ENCODE peak calls at places on chromosomes 16 and 17, in six cellular contexts. W is right lobe of liver, U is cardiac muscle cell, Y is GM12865, L is foreskin fibroblast, V is choroid plexus epithelial cell. Z is an unnamed sample.

GRCh38 chr17:65205655-65206054 is 68.5 kb downstream of the RGS9 start:
- DNase-seq in W (no peak), U (no peak), Y (no peak), L (no peak), V (no peak), Z (no peak)

GRCh38 chr17:75842963-75843576 is 1.1 kb downstream of the UNC13D start:
- DNase-seq in W (no peak), U (no peak), Y (peak), L (no peak), V (no peak), Z (peak)

GRCh38 chr16:71846443-71846842 is 667 bp downstream of the ATXN1L start:
- DNase-seq in W (no peak), U (peak), Y (peak), L (peak), V (peak), Z (peak)

GRCh38 chr17:50892101-50892776 is 26.1 kb upstream of the TOB1 start:
- DNase-seq in W (no peak), U (no peak), Y (no peak), L (no peak), V (no peak), Z (no peak)

GRCh38 chr17:64006361-64007088 is 8.4 kb downstream of the PRR29 start:
- DNase-seq in W (no peak), U (no peak), Y (no peak), L (no peak), V (no peak), Z (no peak)

GRCh38 chr16:58418601-58419000 is 26.3 kb downstream of the GINS3 start:
- DNase-seq in W (peak), U (no peak), Y (no peak), L (peak), V (peak), Z (no peak)

GRCh38 chr17:79135628-79136405 is 61.2 kb downstream of the ENGASE start:
- DNase-seq in W (no peak), U (no peak), Y (no peak), L (no peak), V (no peak), Z (no peak)

GRCh38 chr16:69127966-69128510 is 4.3 kb downstream of the CHTF8 start:
- DNase-seq in W (no peak), U (no peak), Y (no peak), L (no peak), V (no peak), Z (no peak)

GRCh38 chr17:75078097-75079022 is 9.4 kb upstream of the SLC16A5 start:
- DNase-seq in W (no peak), U (no peak), Y (peak), L (peak), V (peak), Z (peak)

GRCh38 chr17:45427181-45427835 is 5.4 kb downstream of the ARHGAP27 start:
- DNase-seq in W (no peak), U (no peak), Y (no peak), L (no peak), V (no peak), Z (no peak)

GRCh38 chr16:20866161-20866772 is 33.9 kb downstream of the DCUN1D3 start:
- DNase-seq in W (peak), U (peak), Y (peak), L (peak), V (peak), Z (peak)

GRCh38 chr17:31052187-31052889 is 42.4 kb upstream of the NF1 start:
- DNase-seq in W (peak), U (no peak), Y (peak), L (peak), V (peak), Z (no peak)

GRCh38 chr17:43169561-43170139 is 1.4 kb upstream of the NBR1 start:
- DNase-seq in W (peak), U (no peak), Y (peak), L (peak), V (peak), Z (peak)

GRCh38 chr17:18217412-18218015 is 7.9 kb upstream of the LLGL1 start:
- DNase-seq in W (peak), U (peak), Y (peak), L (peak), V (peak), Z (peak)

GRCh38 chr16:12236491-12237030 is 260.0 kb downstream of the SNX29 start:
- DNase-seq in W (no peak), U (no peak), Y (no peak), L (no peak), V (no peak), Z (no peak)

GRCh38 chr17:78233678-78234077 is 2.2 kb downstream of the TMEM235 start:
- DNase-seq in W (no peak), U (no peak), Y (no peak), L (no peak), V (no peak), Z (no peak)

GRCh38 chr17:47702391-47702995 is 8.5 kb downstream of the TBKBP1 start:
- DNase-seq in W (no peak), U (no peak), Y (no peak), L (no peak), V (no peak), Z (no peak)

GRCh38 chr16:27446721-27447120 is 44.7 kb downstream of the IL21R start:
- DNase-seq in W (no peak), U (no peak), Y (peak), L (no peak), V (no peak), Z (peak)

GRCh38 chr17:7108981-7109380 is 5.6 kb downstream of the ASGR2 start:
- DNase-seq in W (no peak), U (no peak), Y (no peak), L (no peak), V (no peak), Z (no peak)

GRCh38 chr17:17772231-17772630 is 64.6 kb downstream of the SREBF1 start:
- DNase-seq in W (no peak), U (no peak), Y (no peak), L (no peak), V (no peak), Z (no peak)

DNA sequence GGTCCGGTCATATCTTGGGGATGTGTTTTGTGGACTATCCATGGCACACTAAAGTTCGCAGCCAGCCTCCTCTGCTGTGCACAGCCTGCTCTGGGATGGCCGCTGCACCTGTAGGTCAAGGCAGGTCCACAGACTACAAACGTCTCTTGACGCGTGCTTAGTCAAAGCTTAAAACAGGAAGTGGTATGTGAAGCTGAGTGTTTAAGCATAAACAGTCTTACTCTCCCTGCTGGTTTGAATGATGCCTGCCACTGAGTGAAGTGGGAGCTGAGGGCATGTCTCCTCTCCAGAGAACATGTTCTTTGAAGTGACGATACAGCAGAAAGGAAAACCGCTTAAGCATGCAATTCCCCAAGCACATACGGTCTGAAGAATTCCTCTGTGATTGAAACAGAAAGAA is 365.6 kb downstream of the SLC39A11 start:
- DNase-seq in W (no peak), U (no peak), Y (peak), L (no peak), V (peak), Z (peak)
- TF ChIP-seq CTCF in W (no peak), U (no peak), Y (peak), L (no peak), V (peak), Z (no peak)

GRCh38 chr16:50448522-50448921 is 79.7 kb upstream of the BRD7 start:
- DNase-seq in W (no peak), U (no peak), Y (no peak), L (no peak), V (no peak), Z (no peak)
- TF ChIP-seq CTCF in W (no peak), U (no peak), Y (no peak), L (no peak), V (no peak), Z (no peak)

DNA sequence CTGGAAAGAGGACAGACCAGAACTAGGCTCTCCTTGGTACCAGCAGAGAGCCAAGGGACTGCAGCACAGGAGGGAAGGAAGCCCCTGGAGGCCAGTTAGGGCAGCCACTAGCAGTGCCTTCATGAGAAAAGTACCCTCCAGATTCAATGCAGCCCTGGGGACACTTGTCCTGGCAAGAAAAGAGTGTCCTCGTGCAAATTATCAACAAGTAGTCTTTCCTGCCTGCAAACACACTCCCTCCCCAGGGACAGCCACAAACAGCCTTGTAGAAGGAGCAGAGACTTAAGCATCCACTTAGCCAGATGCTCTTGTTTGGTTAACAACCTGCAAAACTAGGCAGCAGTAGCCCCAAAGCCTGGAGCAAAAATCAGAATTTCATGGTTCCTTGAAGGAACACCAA is 24.3 kb downstream of the CENPV start:
- DNase-seq in W (no peak), U (no peak), Y (no peak), L (peak), V (no peak), Z (no peak)
- TF ChIP-seq CTCF in W (no peak), U (no peak), Y (peak), L (no peak), V (peak), Z (no peak)

GRCh38 chr16:2782583-2783351 is 4.6 kb downstream of the PRSS33 start:
- DNase-seq in W (no peak), U (no peak), Y (no peak), L (no peak), V (no peak), Z (no peak)
- TF ChIP-seq CTCF in W (no peak), U (no peak), Y (no peak), L (no peak), V (no peak), Z (no peak)

GRCh38 chr17:27457731-27458523 is 1.7 kb downstream of the KSR1 start:
- DNase-seq in W (no peak), U (peak), Y (peak), L (peak), V (peak), Z (no peak)
- TF ChIP-seq CTCF in W (no peak), U (no peak), Y (no peak), L (no peak), V (peak), Z (no peak)

DNA sequence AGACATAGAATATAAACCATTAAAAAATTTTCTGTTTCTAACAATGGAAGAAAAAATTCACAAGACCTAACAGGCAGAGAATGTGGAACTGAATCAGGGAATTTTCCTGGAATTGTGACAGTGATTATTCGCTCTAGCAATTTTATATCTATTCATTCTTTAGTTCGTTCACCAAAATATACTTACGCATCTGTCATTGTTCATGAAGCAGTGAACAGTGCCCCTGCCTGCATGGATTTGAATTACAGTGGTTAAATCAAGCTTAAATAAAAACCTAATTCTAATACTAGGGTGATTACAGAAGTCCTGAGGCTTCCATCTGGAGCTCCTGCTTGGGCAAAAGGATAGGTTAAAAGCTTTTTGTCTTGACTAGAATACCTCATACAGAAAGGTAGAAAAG is 48.6 kb downstream of the ABCA8 start:
- DNase-seq in W (no peak), U (peak), Y (peak), L (peak), V (peak), Z (no peak)
- TF ChIP-seq CTCF in W (peak), U (peak), Y (peak), L (peak), V (peak), Z (no peak)

DNA sequence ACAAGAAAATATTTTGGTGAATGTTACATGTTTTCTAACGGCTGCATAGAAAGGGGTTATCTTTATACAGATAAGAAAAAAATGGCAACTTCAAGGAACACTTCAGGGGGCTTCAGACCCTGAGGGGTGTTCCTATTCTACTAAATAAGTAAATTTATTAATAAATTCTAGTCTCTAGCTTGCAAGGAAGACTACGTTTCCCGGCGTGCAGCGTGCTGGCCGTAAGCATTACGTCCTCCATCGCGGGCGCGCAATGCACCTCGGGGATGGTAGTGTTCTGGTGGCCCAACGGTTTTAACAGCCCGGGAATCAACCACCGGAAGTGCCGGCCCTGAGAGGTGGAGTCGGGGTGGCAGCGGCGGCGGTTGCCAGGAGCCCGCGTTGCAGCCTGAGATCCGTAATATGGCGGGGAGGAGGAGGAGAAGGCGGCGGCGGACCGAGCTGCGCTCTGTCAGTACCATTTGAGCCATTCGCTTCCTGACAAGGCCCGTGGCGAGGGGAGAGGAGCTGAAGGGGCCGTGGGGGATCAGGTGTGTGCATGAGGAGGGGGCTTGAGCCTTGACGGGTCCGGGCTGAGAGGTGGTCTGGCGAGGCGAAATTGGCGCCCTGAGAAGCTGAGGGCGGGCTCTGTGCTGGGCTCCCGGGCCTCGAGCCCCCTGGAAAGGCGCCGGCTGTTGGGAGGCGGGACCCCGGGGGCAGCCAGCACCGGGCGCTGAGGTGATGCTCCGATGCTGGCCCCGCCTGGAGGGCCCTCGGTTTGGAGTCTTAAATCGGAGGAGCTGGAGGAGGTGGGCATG is at the start of gene CCP110:
- DNase-seq in W (peak), U (peak), Y (peak), L (peak), V (peak), Z (peak)
- TF ChIP-seq CTCF in W (no peak), U (no peak), Y (no peak), L (no peak), V (no peak), Z (no peak)

GRCh38 chr16:22092143-22092933 is at the start of gene VWA3A:
- DNase-seq in W (no peak), U (peak), Y (no peak), L (peak), V (peak), Z (no peak)
- TF ChIP-seq CTCF in W (no peak), U (no peak), Y (no peak), L (no peak), V (no peak), Z (no peak)

GRCh38 chr17:81432873-81433451 is 37.7 kb downstream of the BAHCC1 start:
- DNase-seq in W (peak), U (no peak), Y (no peak), L (no peak), V (no peak), Z (no peak)
- TF ChIP-seq CTCF in W (no peak), U (no peak), Y (no peak), L (no peak), V (no peak), Z (no peak)